ENCODE peak calls at places on chromosome 5, in five cellular contexts. One of them, this sample, is unnamed.

GRCh38 chr5:149036970-149037369 is 25.9 kb downstream of the SH3TC2 start:
- DNase-seq in A549: no peak
- DNase-seq in GM23338: no peak
- DNase-seq in HepG2: no peak
- DNase-seq in GM12878: no peak
- DNase-seq in this sample: no peak

GRCh38 chr5:93055971-93056370 is 525.0 kb downstream of the NR2F1-AS1 start:
- DNase-seq in A549: no peak
- DNase-seq in GM23338: no peak
- DNase-seq in HepG2: no peak
- DNase-seq in GM12878: no peak
- DNase-seq in this sample: no peak

GRCh38 chr5:124706729-124707361 is 39.6 kb downstream of the ZNF608 start:
- DNase-seq in A549: no peak
- DNase-seq in GM23338: peak
- DNase-seq in HepG2: peak
- DNase-seq in GM12878: no peak
- DNase-seq in this sample: no peak

GRCh38 chr5:72380491-72381274 is 60.5 kb downstream of the PTCD2 start:
- DNase-seq in A549: no peak
- DNase-seq in GM23338: no peak
- DNase-seq in HepG2: no peak
- DNase-seq in GM12878: no peak
- DNase-seq in this sample: no peak

GRCh38 chr5:67094476-67095300 is 101.9 kb downstream of the CD180 start:
- DNase-seq in A549: no peak
- DNase-seq in GM23338: peak
- DNase-seq in HepG2: peak
- DNase-seq in GM12878: no peak
- DNase-seq in this sample: no peak

GRCh38 chr5:135944967-135945560 is 9.7 kb downstream of the LECT2 start:
- DNase-seq in A549: peak
- DNase-seq in GM23338: peak
- DNase-seq in HepG2: peak
- DNase-seq in GM12878: no peak
- DNase-seq in this sample: peak

GRCh38 chr5:149732500-149733128 is 2.5 kb downstream of the PPARGC1B start:
- DNase-seq in A549: no peak
- DNase-seq in GM23338: peak
- DNase-seq in HepG2: peak
- DNase-seq in GM12878: no peak
- DNase-seq in this sample: peak

GRCh38 chr5:125298258-125298657 is 551.8 kb upstream of the ZNF608 start:
- DNase-seq in A549: no peak
- DNase-seq in GM23338: peak
- DNase-seq in HepG2: no peak
- DNase-seq in GM12878: no peak
- DNase-seq in this sample: no peak

GRCh38 chr5:14322437-14323187 is 179.5 kb downstream of the TRIO start:
- DNase-seq in A549: no peak
- DNase-seq in GM23338: no peak
- DNase-seq in HepG2: no peak
- DNase-seq in GM12878: no peak
- DNase-seq in this sample: no peak

GRCh38 chr5:171307843-171308452 is 1.1 kb upstream of the TLX3 start:
- DNase-seq in A549: no peak
- DNase-seq in GM23338: no peak
- DNase-seq in HepG2: no peak
- DNase-seq in GM12878: no peak
- DNase-seq in this sample: no peak

GRCh38 chr5:144451187-144451973 is 280.7 kb downstream of the KCTD16 start:
- DNase-seq in A549: peak
- DNase-seq in GM23338: peak
- DNase-seq in HepG2: no peak
- DNase-seq in GM12878: no peak
- DNase-seq in this sample: no peak

GRCh38 chr5:136149891-136150290 is 17.2 kb downstream of the SMAD5 start:
- DNase-seq in A549: no peak
- DNase-seq in GM23338: no peak
- DNase-seq in HepG2: no peak
- DNase-seq in GM12878: no peak
- DNase-seq in this sample: no peak

GRCh38 chr5:53019320-53019719 is 30.2 kb downstream of the ITGA2 start:
- DNase-seq in A549: peak
- DNase-seq in GM23338: no peak
- DNase-seq in HepG2: peak
- DNase-seq in GM12878: no peak
- DNase-seq in this sample: peak

GRCh38 chr5:169641253-169641652 is 4.2 kb downstream of the DOCK2 start:
- DNase-seq in A549: no peak
- DNase-seq in GM23338: peak
- DNase-seq in HepG2: no peak
- DNase-seq in GM12878: no peak
- DNase-seq in this sample: no peak

GRCh38 chr5:177023247-177023703 is 779 bp downstream of the ZNF346 start:
- DNase-seq in A549: no peak
- DNase-seq in GM23338: peak
- DNase-seq in HepG2: peak
- DNase-seq in GM12878: no peak
- DNase-seq in this sample: peak

GRCh38 chr5:90548069-90548593 is 10.5 kb upstream of the ADGRV1 start:
- DNase-seq in A549: peak
- DNase-seq in GM23338: peak
- DNase-seq in HepG2: peak
- DNase-seq in GM12878: no peak
- DNase-seq in this sample: peak

GRCh38 chr5:73115399-73116051 is 4.8 kb upstream of the TMEM171 start:
- DNase-seq in A549: peak
- DNase-seq in GM23338: no peak
- DNase-seq in HepG2: no peak
- DNase-seq in GM12878: no peak
- DNase-seq in this sample: no peak

GRCh38 chr5:59034498-59035186 is 451.8 kb downstream of the RAB3C start:
- DNase-seq in A549: peak
- DNase-seq in GM23338: peak
- DNase-seq in HepG2: no peak
- DNase-seq in GM12878: no peak
- DNase-seq in this sample: peak

GRCh38 chr5:84274585-84275468 is 109.9 kb downstream of the EDIL3 start:
- DNase-seq in A549: peak
- DNase-seq in GM23338: peak
- DNase-seq in HepG2: peak
- DNase-seq in GM12878: no peak
- DNase-seq in this sample: no peak
- TF ChIP-seq JUNB in A549: no peak
- TF ChIP-seq JUNB in GM23338: no peak
- TF ChIP-seq JUNB in HepG2: no peak
- TF ChIP-seq JUNB in GM12878: no peak
- TF ChIP-seq JUNB in this sample: no peak

DNA sequence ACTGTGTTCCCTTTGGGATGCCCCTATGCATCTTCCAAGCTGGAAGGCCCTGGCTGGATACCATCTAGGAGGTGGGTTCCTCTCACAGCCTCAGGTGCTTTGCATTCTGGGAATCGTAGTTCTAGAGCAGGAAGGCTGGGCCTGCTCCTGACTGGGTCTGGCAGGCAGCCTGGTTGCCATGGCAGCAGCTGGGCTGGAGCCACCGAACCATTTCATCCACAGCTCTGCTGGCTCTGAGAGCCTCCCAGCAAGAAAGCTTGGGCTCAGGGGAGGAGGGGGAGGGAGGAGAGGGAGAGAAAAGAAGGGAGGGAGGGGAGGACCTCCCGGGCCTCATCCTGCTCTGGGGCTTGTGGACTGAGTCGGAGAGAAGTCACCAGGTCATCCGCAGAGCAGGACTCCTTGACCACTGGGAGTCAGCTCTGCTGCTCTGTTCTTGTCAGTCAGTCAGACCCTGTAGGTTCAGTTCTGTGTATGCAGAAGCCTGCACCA is 65.2 kb upstream of the ARAP3 start:
- DNase-seq in A549: no peak
- DNase-seq in GM23338: peak
- DNase-seq in HepG2: no peak
- DNase-seq in GM12878: no peak
- DNase-seq in this sample: peak
- TF ChIP-seq JUNB in A549: no peak
- TF ChIP-seq JUNB in GM23338: no peak
- TF ChIP-seq JUNB in HepG2: no peak
- TF ChIP-seq JUNB in GM12878: no peak
- TF ChIP-seq JUNB in this sample: no peak

GRCh38 chr5:131303537-131303936 is 39.7 kb downstream of the CDC42SE2 start:
- DNase-seq in A549: no peak
- DNase-seq in GM23338: no peak
- DNase-seq in HepG2: no peak
- DNase-seq in GM12878: no peak
- DNase-seq in this sample: no peak
- TF ChIP-seq JUNB in A549: no peak
- TF ChIP-seq JUNB in GM23338: no peak
- TF ChIP-seq JUNB in HepG2: no peak
- TF ChIP-seq JUNB in GM12878: no peak
- TF ChIP-seq JUNB in this sample: no peak

GRCh38 chr5:102789469-102789868 is 34.4 kb downstream of the PAM start:
- DNase-seq in A549: no peak
- DNase-seq in GM23338: no peak
- DNase-seq in HepG2: no peak
- DNase-seq in GM12878: no peak
- DNase-seq in this sample: no peak
- TF ChIP-seq JUNB in A549: no peak
- TF ChIP-seq JUNB in GM23338: no peak
- TF ChIP-seq JUNB in HepG2: no peak
- TF ChIP-seq JUNB in GM12878: no peak
- TF ChIP-seq JUNB in this sample: no peak